ENCODE peak calls at places on chromosomes 13 and 19, in ten cellular contexts. One of them, this sample, is unnamed.

GRCh38 chr19:16518483-16519229 is 22.5 kb downstream of the C19orf44 start:
- DNase-seq in cardiac fibroblast: no peak
- DNase-seq in fibroblast of mammary gland: no peak
- DNase-seq in hepatocyte: no peak
- DNase-seq in GM12865: no peak
- DNase-seq in Caco-2: no peak
- DNase-seq in dorsolateral prefrontal cortex: no peak
- DNase-seq in cardiac muscle cell: no peak
- DNase-seq in A549: no peak
- DNase-seq in fibroblast of the aortic adventitia: no peak
- DNase-seq in this sample: no peak

GRCh38 chr13:78160793-78161192 is 242.2 kb upstream of the EDNRB start:
- DNase-seq in fibroblast of mammary gland: peak; percentile 81
- DNase-seq in dorsolateral prefrontal cortex: no peak
- DNase-seq in Caco-2: no peak
- DNase-seq in cardiac fibroblast: peak; percentile 17
- DNase-seq in hepatocyte: no peak
- DNase-seq in GM12865: peak; percentile 24
- DNase-seq in fibroblast of the aortic adventitia: peak; percentile 58
- DNase-seq in cardiac muscle cell: no peak
- DNase-seq in A549: no peak
- DNase-seq in this sample: peak; percentile 32

GRCh38 chr19:41000310-41000737 is 9.2 kb downstream of the CYP2B6 start:
- DNase-seq in hepatocyte: peak; percentile 39
- DNase-seq in Caco-2: no peak
- DNase-seq in dorsolateral prefrontal cortex: no peak
- DNase-seq in cardiac muscle cell: no peak
- DNase-seq in A549: peak; percentile 28
- DNase-seq in fibroblast of mammary gland: no peak
- DNase-seq in cardiac fibroblast: no peak
- DNase-seq in GM12865: no peak
- DNase-seq in fibroblast of the aortic adventitia: no peak
- DNase-seq in this sample: peak; percentile 4

GRCh38 chr19:17240855-17241399 is 4.8 kb downstream of the NR2F6 start:
- DNase-seq in Caco-2: no peak
- DNase-seq in fibroblast of mammary gland: no peak
- DNase-seq in A549: no peak
- DNase-seq in fibroblast of the aortic adventitia: no peak
- DNase-seq in cardiac fibroblast: no peak
- DNase-seq in hepatocyte: no peak
- DNase-seq in dorsolateral prefrontal cortex: no peak
- DNase-seq in GM12865: no peak
- DNase-seq in cardiac muscle cell: no peak
- DNase-seq in this sample: no peak

GRCh38 chr19:5895409-5895808 is 8.2 kb downstream of the NDUFA11 start:
- DNase-seq in hepatocyte: no peak
- DNase-seq in A549: no peak
- DNase-seq in cardiac fibroblast: no peak
- DNase-seq in Caco-2: no peak
- DNase-seq in dorsolateral prefrontal cortex: no peak
- DNase-seq in cardiac muscle cell: no peak
- DNase-seq in fibroblast of mammary gland: no peak
- DNase-seq in GM12865: no peak
- DNase-seq in fibroblast of the aortic adventitia: no peak
- DNase-seq in this sample: no peak

GRCh38 chr13:105353654-105354053 is 1181.8 kb downstream of the EFNB2 start:
- DNase-seq in cardiac fibroblast: no peak
- DNase-seq in fibroblast of mammary gland: no peak
- DNase-seq in Caco-2: no peak
- DNase-seq in fibroblast of the aortic adventitia: no peak
- DNase-seq in dorsolateral prefrontal cortex: no peak
- DNase-seq in A549: no peak
- DNase-seq in GM12865: no peak
- DNase-seq in cardiac muscle cell: no peak
- DNase-seq in hepatocyte: no peak
- DNase-seq in this sample: no peak

GRCh38 chr19:11261431-11261901 is 858 bp downstream of the DOCK6 start:
- DNase-seq in fibroblast of the aortic adventitia: no peak
- DNase-seq in dorsolateral prefrontal cortex: no peak
- DNase-seq in fibroblast of mammary gland: no peak
- DNase-seq in cardiac muscle cell: no peak
- DNase-seq in cardiac fibroblast: no peak
- DNase-seq in Caco-2: no peak
- DNase-seq in A549: no peak
- DNase-seq in GM12865: no peak
- DNase-seq in hepatocyte: no peak
- DNase-seq in this sample: no peak

GRCh38 chr19:28710278-28710677 is 502.7 kb downstream of the UQCRFS1 start:
- DNase-seq in hepatocyte: peak; percentile 64
- DNase-seq in fibroblast of the aortic adventitia: peak; percentile 87
- DNase-seq in cardiac muscle cell: peak; percentile 70
- DNase-seq in dorsolateral prefrontal cortex: no peak
- DNase-seq in A549: peak; percentile 30
- DNase-seq in GM12865: peak; percentile 65
- DNase-seq in Caco-2: no peak
- DNase-seq in fibroblast of mammary gland: peak; percentile 76
- DNase-seq in cardiac fibroblast: peak; percentile 77
- DNase-seq in this sample: peak; percentile 81

GRCh38 chr13:109704771-109705628 is 81.4 kb downstream of the IRS2 start:
- DNase-seq in cardiac muscle cell: no peak
- DNase-seq in cardiac fibroblast: peak; percentile 27
- DNase-seq in Caco-2: no peak
- DNase-seq in dorsolateral prefrontal cortex: no peak
- DNase-seq in A549: peak; percentile 22
- DNase-seq in fibroblast of the aortic adventitia: no peak
- DNase-seq in fibroblast of mammary gland: peak; percentile 27
- DNase-seq in GM12865: no peak
- DNase-seq in hepatocyte: peak; percentile 21
- DNase-seq in this sample: peak; percentile 33

GRCh38 chr13:29943301-29944085 is 93.1 kb upstream of the UBL3 start:
- DNase-seq in Caco-2: no peak
- DNase-seq in fibroblast of mammary gland: no peak
- DNase-seq in fibroblast of the aortic adventitia: no peak
- DNase-seq in cardiac fibroblast: no peak
- DNase-seq in dorsolateral prefrontal cortex: no peak
- DNase-seq in GM12865: no peak
- DNase-seq in A549: no peak
- DNase-seq in hepatocyte: no peak
- DNase-seq in cardiac muscle cell: no peak
- DNase-seq in this sample: no peak

GRCh38 chr19:1746401-1747284 is 6.7 kb upstream of the ONECUT3 start:
- DNase-seq in cardiac fibroblast: peak; percentile 44
- DNase-seq in A549: peak; percentile 65
- DNase-seq in hepatocyte: no peak
- DNase-seq in fibroblast of mammary gland: peak; percentile 15
- DNase-seq in GM12865: peak; percentile 21
- DNase-seq in Caco-2: peak; percentile 71
- DNase-seq in dorsolateral prefrontal cortex: no peak
- DNase-seq in cardiac muscle cell: no peak
- DNase-seq in fibroblast of the aortic adventitia: peak; percentile 44
- DNase-seq in this sample: peak; percentile 52
- H3K4me3 ChIP-seq in cardiac fibroblast: no peak overlapping the region
- H3K4me3 ChIP-seq in A549: peak overlapping the region; percentile 25
- H3K4me3 ChIP-seq in hepatocyte: no peak overlapping the region
- H3K4me3 ChIP-seq in fibroblast of mammary gland: no peak overlapping the region
- H3K4me3 ChIP-seq in GM12865: no peak overlapping the region
- H3K4me3 ChIP-seq in Caco-2: no peak overlapping the region
- H3K4me3 ChIP-seq in dorsolateral prefrontal cortex: no peak overlapping the region
- H3K4me3 ChIP-seq in cardiac muscle cell: no peak overlapping the region
- H3K4me3 ChIP-seq in fibroblast of the aortic adventitia: no peak overlapping the region
- H3K4me3 ChIP-seq in this sample: no peak overlapping the region

GRCh38 chr13:48578516-48579166 is 45.8 kb upstream of the RCBTB2 start:
- DNase-seq in cardiac muscle cell: no peak
- DNase-seq in A549: no peak
- DNase-seq in Caco-2: no peak
- DNase-seq in fibroblast of the aortic adventitia: no peak
- DNase-seq in dorsolateral prefrontal cortex: no peak
- DNase-seq in cardiac fibroblast: no peak
- DNase-seq in fibroblast of mammary gland: no peak
- DNase-seq in GM12865: peak; percentile 72
- DNase-seq in hepatocyte: no peak
- DNase-seq in this sample: no peak
- TF ChIP-seq CTCF in cardiac muscle cell: no peak
- TF ChIP-seq CTCF in A549: no peak
- TF ChIP-seq CTCF in Caco-2: no peak
- TF ChIP-seq CTCF in fibroblast of the aortic adventitia: no peak
- TF ChIP-seq CTCF in dorsolateral prefrontal cortex: no peak
- TF ChIP-seq CTCF in cardiac fibroblast: no peak
- TF ChIP-seq CTCF in fibroblast of mammary gland: no peak
- TF ChIP-seq CTCF in GM12865: no peak
- TF ChIP-seq CTCF in hepatocyte: no peak
- TF ChIP-seq CTCF in this sample: no peak

GRCh38 chr13:45238945-45239795 is 38.3 kb upstream of the KCTD4 start:
- DNase-seq in cardiac fibroblast: peak; percentile 35
- DNase-seq in GM12865: no peak
- DNase-seq in cardiac muscle cell: no peak
- DNase-seq in dorsolateral prefrontal cortex: no peak
- DNase-seq in Caco-2: peak; percentile 52
- DNase-seq in fibroblast of the aortic adventitia: peak; percentile 47
- DNase-seq in A549: no peak
- DNase-seq in fibroblast of mammary gland: peak; percentile 74
- DNase-seq in hepatocyte: no peak
- DNase-seq in this sample: no peak

GRCh38 chr13:45242070-45242469 is 41.2 kb upstream of the KCTD4 start:
- DNase-seq in cardiac muscle cell: peak; percentile 23
- DNase-seq in A549: no peak
- DNase-seq in dorsolateral prefrontal cortex: no peak
- DNase-seq in cardiac fibroblast: peak; percentile 73
- DNase-seq in hepatocyte: no peak
- DNase-seq in fibroblast of the aortic adventitia: peak; percentile 64
- DNase-seq in Caco-2: no peak
- DNase-seq in GM12865: no peak
- DNase-seq in fibroblast of mammary gland: peak; percentile 56
- DNase-seq in this sample: peak; percentile 65

GRCh38 chr13:45242524-45242923 is 41.7 kb upstream of the KCTD4 start:
- DNase-seq in cardiac fibroblast: no peak
- DNase-seq in fibroblast of the aortic adventitia: no peak
- DNase-seq in fibroblast of mammary gland: no peak
- DNase-seq in cardiac muscle cell: no peak
- DNase-seq in dorsolateral prefrontal cortex: no peak
- DNase-seq in GM12865: no peak
- DNase-seq in Caco-2: no peak
- DNase-seq in A549: no peak
- DNase-seq in hepatocyte: no peak
- DNase-seq in this sample: no peak

GRCh38 chr13:45243072-45243471 is 42.2 kb upstream of the KCTD4 start:
- DNase-seq in cardiac fibroblast: no peak
- DNase-seq in hepatocyte: no peak
- DNase-seq in fibroblast of the aortic adventitia: no peak
- DNase-seq in cardiac muscle cell: no peak
- DNase-seq in dorsolateral prefrontal cortex: no peak
- DNase-seq in fibroblast of mammary gland: no peak
- DNase-seq in Caco-2: no peak
- DNase-seq in GM12865: no peak
- DNase-seq in A549: no peak
- DNase-seq in this sample: no peak
- H3K4me3 ChIP-seq in cardiac fibroblast: no peak overlapping the region
- H3K4me3 ChIP-seq in hepatocyte: no peak overlapping the region
- H3K4me3 ChIP-seq in fibroblast of the aortic adventitia: no peak overlapping the region
- H3K4me3 ChIP-seq in cardiac muscle cell: no peak overlapping the region
- H3K4me3 ChIP-seq in dorsolateral prefrontal cortex: no peak overlapping the region
- H3K4me3 ChIP-seq in fibroblast of mammary gland: no peak overlapping the region
- H3K4me3 ChIP-seq in Caco-2: no peak overlapping the region
- H3K4me3 ChIP-seq in GM12865: no peak overlapping the region
- H3K4me3 ChIP-seq in A549: no peak overlapping the region
- H3K4me3 ChIP-seq in this sample: no peak overlapping the region

GRCh38 chr19:44515031-44515430 is 14.4 kb downstream of the CEACAM20 start:
- DNase-seq in fibroblast of mammary gland: no peak
- DNase-seq in A549: no peak
- DNase-seq in cardiac fibroblast: no peak
- DNase-seq in cardiac muscle cell: no peak
- DNase-seq in GM12865: no peak
- DNase-seq in hepatocyte: no peak
- DNase-seq in dorsolateral prefrontal cortex: no peak
- DNase-seq in Caco-2: no peak
- DNase-seq in fibroblast of the aortic adventitia: no peak
- DNase-seq in this sample: no peak

GRCh38 chr19:44509478-44509877 is 9.2 kb upstream of the ZNF180 start:
- DNase-seq in Caco-2: no peak
- DNase-seq in fibroblast of the aortic adventitia: no peak
- DNase-seq in hepatocyte: no peak
- DNase-seq in dorsolateral prefrontal cortex: no peak
- DNase-seq in cardiac fibroblast: no peak
- DNase-seq in cardiac muscle cell: no peak
- DNase-seq in A549: no peak
- DNase-seq in GM12865: no peak
- DNase-seq in fibroblast of mammary gland: no peak
- DNase-seq in this sample: no peak

GRCh38 chr19:44515907-44516306 is 13.6 kb downstream of the CEACAM20 start:
- DNase-seq in fibroblast of mammary gland: no peak
- DNase-seq in fibroblast of the aortic adventitia: no peak
- DNase-seq in GM12865: no peak
- DNase-seq in A549: no peak
- DNase-seq in cardiac muscle cell: no peak
- DNase-seq in hepatocyte: no peak
- DNase-seq in Caco-2: no peak
- DNase-seq in cardiac fibroblast: no peak
- DNase-seq in dorsolateral prefrontal cortex: no peak
- DNase-seq in this sample: no peak

GRCh38 chr19:44517146-44517545 is 12.3 kb downstream of the CEACAM20 start:
- DNase-seq in dorsolateral prefrontal cortex: no peak
- DNase-seq in hepatocyte: no peak
- DNase-seq in fibroblast of the aortic adventitia: no peak
- DNase-seq in cardiac fibroblast: no peak
- DNase-seq in A549: no peak
- DNase-seq in fibroblast of mammary gland: no peak
- DNase-seq in GM12865: no peak
- DNase-seq in Caco-2: no peak
- DNase-seq in cardiac muscle cell: no peak
- DNase-seq in this sample: no peak

GRCh38 chr19:44512326-44513298 is 12.3 kb upstream of the ZNF180 start:
- DNase-seq in A549: peak; percentile 71
- DNase-seq in hepatocyte: peak; percentile 32
- DNase-seq in GM12865: peak; percentile 19
- DNase-seq in Caco-2: peak; percentile 63
- DNase-seq in cardiac fibroblast: peak; percentile 52
- DNase-seq in fibroblast of mammary gland: peak; percentile 50
- DNase-seq in cardiac muscle cell: peak; percentile 20
- DNase-seq in fibroblast of the aortic adventitia: peak; percentile 68
- DNase-seq in dorsolateral prefrontal cortex: no peak
- DNase-seq in this sample: peak; percentile 76
- TF ChIP-seq CTCF in A549: peak; percentile 51
- TF ChIP-seq CTCF in hepatocyte: peak; percentile 49
- TF ChIP-seq CTCF in GM12865: peak; percentile 40
- TF ChIP-seq CTCF in Caco-2: peak; percentile 73
- TF ChIP-seq CTCF in cardiac fibroblast: peak; percentile 76
- TF ChIP-seq CTCF in fibroblast of mammary gland: peak; percentile 55
- TF ChIP-seq CTCF in cardiac muscle cell: peak; percentile 61
- TF ChIP-seq CTCF in fibroblast of the aortic adventitia: peak; percentile 59
- TF ChIP-seq CTCF in dorsolateral prefrontal cortex: peak; percentile 30
- TF ChIP-seq CTCF in this sample: peak; percentile 64

This sample was measured in fibroblast of pulmonary artery.